ENCODE peak calls at places on chromosome 7, in five cellular contexts. One of them, this sample, is unnamed.

GRCh38 chr7:140674356-140674800 is 1.6 kb downstream of the ADCK2 start:
- DNase-seq in GM10248: peak; percentile 54
- DNase-seq in type B pancreatic cell: no peak
- DNase-seq in choroid plexus epithelial cell: no peak
- DNase-seq in AG09309: no peak
- DNase-seq in this sample: peak; percentile 42

GRCh38 chr7:16801111-16801542 is 3.7 kb downstream of the AGR2 start:
- DNase-seq in GM10248: peak; percentile 24
- DNase-seq in type B pancreatic cell: no peak
- DNase-seq in choroid plexus epithelial cell: peak; percentile 80
- DNase-seq in AG09309: peak; percentile 45
- DNase-seq in this sample: no peak

GRCh38 chr7:132004528-132004927 is 448.1 kb upstream of the PODXL start:
- DNase-seq in GM10248: no peak
- DNase-seq in type B pancreatic cell: no peak
- DNase-seq in choroid plexus epithelial cell: peak; percentile 7
- DNase-seq in AG09309: no peak
- DNase-seq in this sample: no peak

GRCh38 chr7:103851357-103851756 is 138.1 kb downstream of the RELN start:
- DNase-seq in GM10248: peak; percentile 4
- DNase-seq in type B pancreatic cell: no peak
- DNase-seq in choroid plexus epithelial cell: peak; percentile 40
- DNase-seq in AG09309: no peak
- DNase-seq in this sample: no peak

GRCh38 chr7:135855836-135856235 is 107.2 kb upstream of the FAM180A start:
- DNase-seq in GM10248: no peak
- DNase-seq in type B pancreatic cell: no peak
- DNase-seq in choroid plexus epithelial cell: no peak
- DNase-seq in AG09309: no peak
- DNase-seq in this sample: no peak

GRCh38 chr7:123682690-123683089 is 27.0 kb downstream of the LMOD2 start:
- DNase-seq in GM10248: no peak
- DNase-seq in type B pancreatic cell: no peak
- DNase-seq in choroid plexus epithelial cell: peak; percentile 88
- DNase-seq in AG09309: peak; percentile 52
- DNase-seq in this sample: peak; percentile 79

GRCh38 chr7:19958309-19958896 is 185.0 kb upstream of the TMEM196 start:
- DNase-seq in GM10248: no peak
- DNase-seq in type B pancreatic cell: no peak
- DNase-seq in choroid plexus epithelial cell: peak; percentile 88
- DNase-seq in AG09309: peak; percentile 90
- DNase-seq in this sample: no peak

GRCh38 chr7:108380527-108380926 is 75.7 kb downstream of the NRCAM start:
- DNase-seq in GM10248: no peak
- DNase-seq in type B pancreatic cell: no peak
- DNase-seq in choroid plexus epithelial cell: no peak
- DNase-seq in AG09309: no peak
- DNase-seq in this sample: no peak

GRCh38 chr7:2923886-2924574 is 79.9 kb upstream of the GNA12 start:
- DNase-seq in GM10248: no peak
- DNase-seq in type B pancreatic cell: no peak
- DNase-seq in choroid plexus epithelial cell: no peak
- DNase-seq in AG09309: no peak
- DNase-seq in this sample: no peak

GRCh38 chr7:24025094-24025493 is 258.9 kb upstream of the NPY start:
- DNase-seq in GM10248: no peak
- DNase-seq in type B pancreatic cell: no peak
- DNase-seq in choroid plexus epithelial cell: peak; percentile 27
- DNase-seq in AG09309: no peak
- DNase-seq in this sample: no peak

GRCh38 chr7:96080021-96080420 is 241.9 kb downstream of the SLC25A13 start:
- DNase-seq in GM10248: no peak
- DNase-seq in type B pancreatic cell: no peak
- DNase-seq in choroid plexus epithelial cell: no peak
- DNase-seq in AG09309: no peak
- DNase-seq in this sample: no peak

GRCh38 chr7:29370531-29371314 is 176.1 kb downstream of the CHN2 start:
- DNase-seq in GM10248: no peak
- DNase-seq in type B pancreatic cell: no peak
- DNase-seq in choroid plexus epithelial cell: peak; percentile 18
- DNase-seq in AG09309: no peak
- DNase-seq in this sample: no peak

DNA sequence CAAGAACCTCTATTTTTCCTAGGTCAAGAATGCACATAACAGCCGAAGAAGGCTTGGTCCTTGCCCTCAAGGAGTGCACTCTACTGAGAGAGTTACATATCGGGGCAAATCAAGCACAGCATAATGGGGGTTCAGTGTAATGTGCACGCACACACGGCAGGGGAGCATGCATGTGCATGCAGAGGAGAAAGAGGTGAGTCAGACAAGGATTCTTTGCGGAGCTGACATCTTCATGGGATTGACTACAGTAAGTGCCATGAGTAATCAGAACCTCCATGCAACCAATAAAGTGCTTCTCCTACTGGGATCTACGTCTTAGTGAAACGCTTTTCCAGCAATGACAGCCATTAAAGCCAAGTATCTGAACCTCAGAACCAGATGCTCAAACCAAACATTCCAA is 123.6 kb downstream of the RNF216 start:
- DNase-seq in GM10248: no peak
- DNase-seq in type B pancreatic cell: no peak
- DNase-seq in choroid plexus epithelial cell: peak; percentile 23
- DNase-seq in AG09309: peak; percentile 88
- DNase-seq in this sample: no peak
- TF ChIP-seq CTCF in GM10248: no peak
- TF ChIP-seq CTCF in type B pancreatic cell: no peak
- TF ChIP-seq CTCF in choroid plexus epithelial cell: no peak
- TF ChIP-seq CTCF in AG09309: peak; percentile 38
- TF ChIP-seq CTCF in this sample: no peak

GRCh38 chr7:67947651-67948050 is 951.0 kb downstream of the TYW1 start:
- DNase-seq in GM10248: no peak
- DNase-seq in type B pancreatic cell: no peak
- DNase-seq in choroid plexus epithelial cell: no peak
- DNase-seq in AG09309: no peak
- DNase-seq in this sample: no peak
- TF ChIP-seq CTCF in GM10248: no peak
- TF ChIP-seq CTCF in type B pancreatic cell: no peak
- TF ChIP-seq CTCF in choroid plexus epithelial cell: no peak
- TF ChIP-seq CTCF in AG09309: no peak
- TF ChIP-seq CTCF in this sample: no peak

GRCh38 chr7:134553976-134554375 is 5.1 kb downstream of the AKR1B15 start:
- DNase-seq in GM10248: no peak
- DNase-seq in type B pancreatic cell: no peak
- DNase-seq in choroid plexus epithelial cell: peak; percentile 45
- DNase-seq in AG09309: no peak
- DNase-seq in this sample: no peak
- TF ChIP-seq CTCF in GM10248: peak; percentile 54
- TF ChIP-seq CTCF in type B pancreatic cell: no peak
- TF ChIP-seq CTCF in choroid plexus epithelial cell: peak; percentile 57
- TF ChIP-seq CTCF in AG09309: peak; percentile 29
- TF ChIP-seq CTCF in this sample: no peak

GRCh38 chr7:65971021-65971420 is 11.0 kb downstream of the GUSB start:
- DNase-seq in GM10248: no peak
- DNase-seq in type B pancreatic cell: no peak
- DNase-seq in choroid plexus epithelial cell: no peak
- DNase-seq in AG09309: no peak
- DNase-seq in this sample: no peak

GRCh38 chr7:65974191-65974801 is 7.7 kb downstream of the GUSB start:
- DNase-seq in GM10248: no peak
- DNase-seq in type B pancreatic cell: no peak
- DNase-seq in choroid plexus epithelial cell: no peak
- DNase-seq in AG09309: no peak
- DNase-seq in this sample: no peak

GRCh38 chr7:65974876-65975275 is 7.1 kb downstream of the GUSB start:
- DNase-seq in GM10248: no peak
- DNase-seq in type B pancreatic cell: no peak
- DNase-seq in choroid plexus epithelial cell: no peak
- DNase-seq in AG09309: no peak
- DNase-seq in this sample: no peak

GRCh38 chr7:65975814-65976445 is 6.1 kb downstream of the GUSB start:
- DNase-seq in GM10248: no peak
- DNase-seq in type B pancreatic cell: no peak
- DNase-seq in choroid plexus epithelial cell: no peak
- DNase-seq in AG09309: no peak
- DNase-seq in this sample: no peak

DNA sequence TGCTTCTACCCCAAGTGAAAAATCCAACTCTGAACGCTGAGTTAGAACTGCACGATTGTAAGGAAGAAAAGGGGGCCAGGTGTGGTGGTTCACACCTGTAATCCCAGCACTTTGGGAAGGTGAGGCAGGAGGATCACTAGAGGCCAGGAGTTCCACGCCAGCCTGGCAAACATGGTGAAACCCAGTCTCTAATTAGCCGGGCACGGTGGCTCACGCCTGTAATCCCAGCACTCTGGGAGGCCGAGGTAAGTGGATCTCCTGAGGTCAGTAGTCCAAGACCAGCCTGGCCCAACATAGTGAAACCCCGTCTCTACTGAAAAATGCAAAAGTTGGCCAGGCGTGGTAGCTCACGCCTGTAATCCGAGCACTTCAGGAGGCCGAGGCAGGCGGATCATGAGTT is 9.0 kb downstream of the GUSB start:
- DNase-seq in GM10248: no peak
- DNase-seq in type B pancreatic cell: no peak
- DNase-seq in choroid plexus epithelial cell: no peak
- DNase-seq in AG09309: no peak
- DNase-seq in this sample: no peak
- TF ChIP-seq CTCF in GM10248: no peak
- TF ChIP-seq CTCF in type B pancreatic cell: no peak
- TF ChIP-seq CTCF in choroid plexus epithelial cell: no peak
- TF ChIP-seq CTCF in AG09309: no peak
- TF ChIP-seq CTCF in this sample: no peak

DNA sequence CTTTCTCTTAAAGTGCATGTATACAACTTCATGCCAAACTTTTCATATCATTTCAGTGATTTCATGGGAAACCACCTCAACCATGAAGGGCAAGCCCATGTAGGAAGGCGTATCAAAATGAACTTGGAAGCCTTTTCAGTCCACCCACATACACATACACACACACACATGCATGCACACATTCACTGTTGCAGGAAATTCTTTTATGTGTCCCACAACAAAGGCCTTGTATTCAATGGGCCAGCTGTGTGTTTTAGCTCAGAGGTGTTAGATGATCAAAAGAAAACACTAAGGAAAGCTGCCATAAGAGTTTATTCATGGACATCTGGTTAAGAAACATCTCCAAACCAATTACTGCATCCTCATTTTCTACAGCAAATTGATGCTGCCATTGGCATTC is 74.5 kb upstream of the STK17A start:
- DNase-seq in GM10248: no peak
- DNase-seq in type B pancreatic cell: no peak
- DNase-seq in choroid plexus epithelial cell: no peak
- DNase-seq in AG09309: no peak
- DNase-seq in this sample: no peak
- TF ChIP-seq CTCF in GM10248: no peak
- TF ChIP-seq CTCF in type B pancreatic cell: no peak
- TF ChIP-seq CTCF in choroid plexus epithelial cell: no peak
- TF ChIP-seq CTCF in AG09309: no peak
- TF ChIP-seq CTCF in this sample: no peak

DNA sequence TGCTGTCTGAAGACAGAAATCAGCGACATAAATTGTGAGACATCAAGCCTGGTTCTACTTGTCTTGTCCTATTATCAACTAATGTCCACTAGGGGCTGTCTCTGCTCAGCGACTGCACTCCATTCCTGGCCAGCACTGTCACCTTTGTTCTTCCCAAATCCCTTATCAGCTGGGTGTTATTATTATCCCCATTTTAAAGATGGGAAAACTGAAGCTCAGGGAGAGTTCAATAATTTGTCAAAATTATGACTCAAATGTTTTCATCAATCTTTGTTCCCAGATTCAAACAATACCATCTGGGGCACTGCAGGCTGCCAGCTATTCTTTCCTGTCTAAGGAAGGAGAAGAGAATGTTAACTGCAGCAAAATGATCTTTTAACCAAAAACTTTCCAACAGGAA is 431.6 kb upstream of the NFE2L3 start:
- DNase-seq in GM10248: no peak
- DNase-seq in type B pancreatic cell: no peak
- DNase-seq in choroid plexus epithelial cell: peak; percentile 47
- DNase-seq in AG09309: no peak
- DNase-seq in this sample: no peak
- TF ChIP-seq CTCF in GM10248: no peak
- TF ChIP-seq CTCF in type B pancreatic cell: peak; percentile 74
- TF ChIP-seq CTCF in choroid plexus epithelial cell: peak; percentile 71
- TF ChIP-seq CTCF in AG09309: no peak
- TF ChIP-seq CTCF in this sample: no peak

DNA sequence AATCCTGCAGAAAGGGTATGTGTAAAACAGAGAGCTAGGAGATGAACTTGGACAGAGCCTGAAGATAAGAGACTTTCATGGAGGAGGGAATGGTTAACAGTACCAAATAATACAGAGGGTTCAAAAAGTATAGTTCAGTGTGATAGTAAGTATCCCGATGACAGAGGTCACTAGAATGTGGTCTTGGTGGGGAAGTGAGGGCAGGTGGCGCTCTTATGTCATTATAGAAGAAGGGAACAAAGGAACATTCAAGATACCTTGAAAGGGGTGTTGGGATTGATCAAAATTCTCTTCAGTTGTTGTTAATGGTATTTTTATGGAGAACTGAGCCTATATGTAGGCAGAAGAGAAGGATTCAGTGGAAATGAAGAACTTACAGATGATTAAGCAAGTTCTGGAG is 312.5 kb downstream of the SUGCT start:
- DNase-seq in GM10248: no peak
- DNase-seq in type B pancreatic cell: no peak
- DNase-seq in choroid plexus epithelial cell: no peak
- DNase-seq in AG09309: no peak
- DNase-seq in this sample: no peak
- TF ChIP-seq CTCF in GM10248: peak; percentile 10
- TF ChIP-seq CTCF in type B pancreatic cell: no peak
- TF ChIP-seq CTCF in choroid plexus epithelial cell: no peak
- TF ChIP-seq CTCF in AG09309: no peak
- TF ChIP-seq CTCF in this sample: no peak

GRCh38 chr7:137903382-137904169 is 56.8 kb upstream of the DGKI start:
- DNase-seq in GM10248: peak; percentile 76
- DNase-seq in type B pancreatic cell: no peak
- DNase-seq in choroid plexus epithelial cell: peak; percentile 89
- DNase-seq in AG09309: no peak
- DNase-seq in this sample: no peak
- TF ChIP-seq CTCF in GM10248: peak; percentile 69
- TF ChIP-seq CTCF in type B pancreatic cell: peak; percentile 92
- TF ChIP-seq CTCF in choroid plexus epithelial cell: peak; percentile 84
- TF ChIP-seq CTCF in AG09309: peak; percentile 73
- TF ChIP-seq CTCF in this sample: peak; percentile 43

GRCh38 chr7:42014625-42015412 is 222.2 kb downstream of the GLI3 start:
- DNase-seq in GM10248: no peak
- DNase-seq in type B pancreatic cell: no peak
- DNase-seq in choroid plexus epithelial cell: peak; percentile 75
- DNase-seq in AG09309: no peak
- DNase-seq in this sample: no peak
- TF ChIP-seq CTCF in GM10248: peak; percentile 39
- TF ChIP-seq CTCF in type B pancreatic cell: peak; percentile 89
- TF ChIP-seq CTCF in choroid plexus epithelial cell: peak; percentile 88
- TF ChIP-seq CTCF in AG09309: peak; percentile 57
- TF ChIP-seq CTCF in this sample: peak; percentile 46